ENCODE peak calls at places on chromosomes 4 and X, in four cellular contexts. B is fibroblast of lung, P is ascending aorta, X is right atrium auricular region. R is an unnamed sample.

GRCh38 chr4:128444544-128445302 is 157.1 kb upstream of the PGRMC2 start:
- DNase-seq in B (no peak), P (no peak), X (no peak), R (no peak)

GRCh38 chr4:15343581-15343980 is 84.3 kb upstream of the C1QTNF7 start:
- DNase-seq in B (peak), P (no peak), X (no peak), R (no peak)

GRCh38 chr4:13542577-13543042 is 1.7 kb downstream of the NKX3-2 start:
- DNase-seq in B (no peak), P (no peak), X (no peak), R (no peak)

GRCh38 chr4:144176476-144176875 is 36.0 kb upstream of the GYPA start:
- DNase-seq in B (peak), P (no peak), X (no peak), R (no peak)

GRCh38 chr4:150867148-150867547 is 147.9 kb downstream of the LRBA start:
- DNase-seq in B (peak), P (no peak), X (no peak), R (peak)

GRCh38 chr4:184167576-184167975 is 50.1 kb downstream of the ENPP6 start:
- DNase-seq in B (no peak), P (no peak), X (peak), R (no peak)

GRCh38 chrX:115892056-115892708 is 278.4 kb upstream of the AGTR2 start:
- DNase-seq in B (no peak), P (no peak), X (no peak), R (no peak)

GRCh38 chr4:113435893-113436292 is 325.6 kb downstream of the CAMK2D start:
- DNase-seq in B (peak), P (no peak), X (peak), R (peak)

GRCh38 chr4:168978001-168978700 is 31.9 kb downstream of the CBR4 start:
- DNase-seq in B (peak), P (no peak), X (no peak), R (peak)

GRCh38 chr4:41613362-41613761 is 75.4 kb downstream of the LIMCH1 start:
- DNase-seq in B (peak), P (no peak), X (no peak), R (peak)

GRCh38 chrX:107449490-107450175 is at the start of gene FRMPD3:
- DNase-seq in B (no peak), P (no peak), X (no peak), R (no peak)

GRCh38 chr4:161894493-161895167 is 269.2 kb downstream of the FSTL5 start:
- DNase-seq in B (no peak), P (no peak), X (no peak), R (no peak)

GRCh38 chr4:160810415-160810814 is 1353.4 kb downstream of the FSTL5 start:
- DNase-seq in B (no peak), P (no peak), X (no peak), R (no peak)

GRCh38 chr4:65825121-65825520 is 154.8 kb upstream of the EPHA5 start:
- DNase-seq in B (peak), P (no peak), X (no peak), R (no peak)

GRCh38 chr4:182642831-182643230 is 274.4 kb downstream of the DCTD start:
- DNase-seq in B (peak), P (no peak), X (no peak), R (peak)

GRCh38 chr4:112170451-112170993 is 25.3 kb downstream of the FAM241A start:
- DNase-seq in B (peak), P (no peak), X (no peak), R (peak)

GRCh38 chr4:244471-244870 is 60.8 kb downstream of the ZNF732 start:
- DNase-seq in B (peak), P (no peak), X (peak), R (peak)

GRCh38 chr4:152983774-152984411 is 47.8 kb downstream of the FHDC1 start:
- DNase-seq in B (peak), P (no peak), X (no peak), R (peak)

GRCh38 chr4:177446571-177446970 is 4.3 kb upstream of the AGA start:
- DNase-seq in B (no peak), P (no peak), X (no peak), R (no peak)

GRCh38 chrX:22090181-22090580 is 58.1 kb downstream of the PHEX start:
- DNase-seq in B (peak), P (no peak), X (no peak), R (peak)

GRCh38 chr4:121784975-121785374 is 16.1 kb upstream of the EXOSC9 start:
- DNase-seq in B (peak), P (no peak), X (no peak), R (peak)

GRCh38 chr4:76984127-76984526 is 34.6 kb downstream of the SEPTIN11 start:
- DNase-seq in B (peak), P (no peak), X (no peak), R (peak)
- H3K4me3 ChIP-seq in B (no peak), P (no peak), X (no peak), R (peak)

GRCh38 chr4:1745165-1745564 is 23.8 kb downstream of the TACC3 start:
- DNase-seq in B (no peak), P (no peak), X (no peak), R (no peak)
- TF ChIP-seq CTCF in B (no peak), P (no peak), X (no peak), R (no peak)

DNA sequence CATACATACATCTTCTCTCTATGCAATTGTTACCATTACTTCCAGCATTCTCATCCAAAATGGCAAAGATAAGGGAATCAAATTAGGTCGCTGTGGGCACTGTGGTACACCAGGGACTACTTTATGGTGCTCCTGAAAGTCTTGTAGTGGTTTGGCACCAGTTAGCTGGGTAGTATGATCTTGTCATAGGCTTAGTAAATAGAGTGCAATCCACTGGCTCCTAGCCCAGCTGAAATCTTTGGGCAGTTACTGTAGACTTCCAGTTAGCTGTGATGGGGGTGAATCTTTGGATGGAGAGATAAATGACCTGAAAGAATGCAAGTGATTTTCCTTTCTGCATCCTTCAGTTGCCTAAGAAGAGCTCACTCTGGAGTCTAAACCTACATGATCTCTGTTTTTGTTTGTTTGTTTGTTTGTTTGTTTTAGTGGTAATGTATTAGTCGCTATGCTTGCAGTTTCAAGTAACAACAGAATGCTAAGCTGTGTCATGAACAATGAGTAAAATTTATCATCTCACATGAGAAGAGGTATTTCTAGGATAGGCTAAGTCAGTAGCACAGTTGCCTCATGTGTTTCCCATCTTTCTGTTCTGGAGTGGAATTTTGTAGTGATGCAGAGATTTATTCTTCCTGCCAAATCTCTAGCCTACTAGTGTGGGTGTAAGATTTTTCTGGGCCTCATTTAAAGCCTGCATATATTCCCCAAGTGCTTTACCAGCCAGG is 24.2 kb downstream of the HERC3 start:
- DNase-seq in B (peak), P (no peak), X (no peak), R (peak)
- H3K4me3 ChIP-seq in B (no peak), P (no peak), X (no peak), R (no peak)

GRCh38 chrX:125439194-125439849 is 119.7 kb downstream of the TEX13C start:
- DNase-seq in B (no peak), P (no peak), X (no peak), R (no peak)
- TF ChIP-seq CTCF in B (no peak), P (no peak), X (no peak), R (no peak)

GRCh38 chrX:80808854-80809493 is 703 bp downstream of the BRWD3 start:
- DNase-seq in B (peak), P (no peak), X (no peak), R (peak)

GRCh38 chrX:80808160-80808735 is 1.4 kb downstream of the BRWD3 start:
- DNase-seq in B (peak), P (peak), X (peak), R (peak)

GRCh38 chrX:80806557-80806956 is 3.1 kb downstream of the BRWD3 start:
- DNase-seq in B (no peak), P (no peak), X (no peak), R (no peak)

GRCh38 chrX:80810365-80810978 is 795 bp upstream of the BRWD3 start:
- DNase-seq in B (peak), P (no peak), X (no peak), R (peak)

GRCh38 chrX:80807606-80808159 is 2.0 kb downstream of the BRWD3 start:
- DNase-seq in B (no peak), P (no peak), X (no peak), R (no peak)
- H3K4me3 ChIP-seq in B (peak), P (peak), X (peak), R (peak)

GRCh38 chr4:7218686-7219085 is 26.3 kb downstream of the SORCS2 start:
- DNase-seq in B (peak), P (no peak), X (no peak), R (no peak)

GRCh38 chr4:7217453-7218310 is 25.3 kb downstream of the SORCS2 start:
- DNase-seq in B (peak), P (no peak), X (no peak), R (peak)

GRCh38 chr4:7213802-7214201 is 21.5 kb downstream of the SORCS2 start:
- DNase-seq in B (no peak), P (no peak), X (no peak), R (no peak)

GRCh38 chr4:7214359-7214758 is 22.0 kb downstream of the SORCS2 start:
- DNase-seq in B (peak), P (no peak), X (no peak), R (peak)

DNA sequence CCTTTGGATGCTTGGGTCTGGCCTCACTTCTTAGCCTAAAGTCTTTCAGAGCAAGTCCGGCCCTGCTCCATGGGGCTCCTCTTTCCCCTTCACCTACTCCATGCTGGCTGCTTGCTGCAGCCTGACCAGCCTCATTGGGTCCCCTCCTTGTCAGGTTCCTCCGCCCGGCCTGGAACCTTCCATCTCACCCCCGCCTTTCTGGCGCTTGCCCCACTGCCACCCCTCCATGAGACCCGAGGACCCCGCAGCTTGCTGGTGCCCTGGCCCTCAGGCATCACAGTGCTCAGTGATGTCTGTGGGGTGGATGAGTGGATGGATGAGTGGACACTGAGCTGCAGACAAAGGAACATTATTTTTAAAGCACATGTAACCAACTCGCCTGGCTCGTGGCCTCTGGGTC is 24.7 kb downstream of the SORCS2 start:
- DNase-seq in B (no peak), P (no peak), X (no peak), R (no peak)
- TF ChIP-seq CTCF in B (no peak), P (no peak), X (no peak), R (no peak)

GRCh38 chr4:89243741-89244252 is 63.8 kb downstream of the GPRIN3 start:
- DNase-seq in B (no peak), P (no peak), X (no peak), R (no peak)

GRCh38 chr4:89248879-89249281 is 58.7 kb downstream of the GPRIN3 start:
- DNase-seq in B (no peak), P (no peak), X (no peak), R (no peak)

GRCh38 chr4:89247951-89248350 is 59.6 kb downstream of the GPRIN3 start:
- DNase-seq in B (no peak), P (no peak), X (no peak), R (no peak)

GRCh38 chr4:89242864-89243740 is 64.5 kb downstream of the GPRIN3 start:
- DNase-seq in B (no peak), P (no peak), X (no peak), R (no peak)

DNA sequence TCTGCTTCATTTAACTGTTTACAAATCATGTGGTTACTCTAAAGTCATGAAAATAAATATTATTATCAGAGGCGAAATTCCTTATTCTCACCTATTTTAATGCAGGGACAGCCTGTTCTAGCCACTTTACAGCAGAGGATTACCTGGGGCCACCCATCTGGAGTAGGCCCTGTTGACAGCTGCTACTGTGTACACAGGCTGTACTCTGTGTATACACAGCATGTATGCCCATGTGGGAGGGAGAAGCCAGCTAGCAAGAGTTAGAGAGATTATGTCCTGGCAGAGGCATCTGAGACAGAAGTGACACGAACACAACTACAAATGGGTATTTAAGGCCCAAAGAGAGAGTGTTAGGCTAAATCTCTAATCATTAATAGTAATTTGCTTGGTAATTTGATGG is 62.1 kb downstream of the GPRIN3 start:
- DNase-seq in B (no peak), P (no peak), X (no peak), R (no peak)
- H3K4me3 ChIP-seq in B (no peak), P (no peak), X (no peak), R (no peak)

GRCh38 chrX:125998432-125998831 is 167.7 kb downstream of the DCAF12L2 start:
- DNase-seq in B (no peak), P (no peak), X (no peak), R (no peak)
- TF ChIP-seq CTCF in B (no peak), P (no peak), X (peak), R (no peak)